ENCODE peak calls at places on chromosomes 2 and 18, in ten cellular contexts. C is type B pancreatic cell, H is body of pancreas, Z is ovary, I is AG10803, A is spleen, D is PC-9, K is sigmoid colon, S is A549, Y is GM12864. N is an unnamed sample.

GRCh38 chr2:14451312-14451711 is 181.2 kb upstream of the LRATD1 start:
- DNase-seq in A (no peak), Y (no peak), Z (no peak), I (peak; percentile 3), K (no peak), S (no peak), C (no peak), H (no peak), D (no peak), N (no peak)

GRCh38 chr2:69843993-69844392 is 14.5 kb downstream of the GMCL1 start:
- DNase-seq in A (no peak), K (no peak), I (no peak), Z (no peak), S (no peak), Y (no peak), D (peak; percentile 63), C (no peak), H (no peak), N (no peak)

GRCh38 chr18:37588289-37588688 is 22.7 kb upstream of the CELF4 start:
- DNase-seq in S (no peak), D (no peak), H (no peak), K (no peak), C (no peak), Z (no peak), I (no peak), A (no peak), Y (no peak), N (no peak)

GRCh38 chr18:54222922-54223567 is 1.4 kb downstream of the MBD2 start:
- DNase-seq in D (no peak), A (no peak), Y (no peak), C (no peak), H (no peak), I (no peak), Z (no peak), S (no peak), K (no peak), N (no peak)

GRCh38 chr18:59821983-59822382 is 77.8 kb upstream of the PMAIP1 start:
- DNase-seq in K (no peak), Z (no peak), Y (no peak), S (no peak), D (no peak), A (no peak), H (no peak), I (peak; percentile 88), C (no peak), N (no peak)

GRCh38 chr18:47683774-47684173 is 246.7 kb downstream of the SMAD2 start:
- DNase-seq in D (no peak), S (no peak), I (no peak), Z (no peak), K (no peak), C (no peak), H (no peak), Y (no peak), A (no peak), N (no peak)

GRCh38 chr2:140975237-140975636 is 1155.6 kb downstream of the LRP1B start:
- DNase-seq in I (peak; percentile 6), K (no peak), A (no peak), S (no peak), C (no peak), H (no peak), Y (no peak), D (no peak), Z (no peak), N (no peak)

GRCh38 chr2:226664140-226664539 is 135.5 kb downstream of the IRS1 start:
- DNase-seq in D (no peak), Y (no peak), I (no peak), A (peak; percentile 68), H (peak; percentile 76), C (no peak), Z (no peak), K (no peak), S (no peak), N (no peak)

GRCh38 chr2:238528953-238529781 is 102.4 kb downstream of the ASB1 start:
- DNase-seq in K (no peak), A (peak; percentile 25), Z (no peak), C (no peak), I (peak; percentile 66), H (peak; percentile 31), S (peak; percentile 66), D (peak; percentile 70), Y (no peak), N (no peak)

GRCh38 chr2:1503471-1504310 is 90.4 kb downstream of the TPO start:
- DNase-seq in S (no peak), K (peak; percentile 55), Z (no peak), D (no peak), I (no peak), A (peak; percentile 77), Y (no peak), H (no peak), C (no peak), N (no peak)

GRCh38 chr2:106961328-106961727 is 75.4 kb upstream of the ST6GAL2 start:
- DNase-seq in S (no peak), I (no peak), D (no peak), H (no peak), A (no peak), Y (no peak), Z (no peak), K (no peak), C (no peak), N (no peak)

GRCh38 chr2:20186855-20187187 is 38.1 kb downstream of the SDC1 start:
- DNase-seq in Y (no peak), K (no peak), D (no peak), A (no peak), H (no peak), S (no peak), C (no peak), I (no peak), Z (no peak), N (no peak)

GRCh38 chr2:240024766-240025165 is 376 bp downstream of the NDUFA10 start:
- DNase-seq in D (no peak), Y (no peak), C (no peak), K (no peak), Z (no peak), A (no peak), H (no peak), I (no peak), S (peak; percentile 24), N (no peak)

GRCh38 chr2:18373081-18373480 is 187.4 kb downstream of the RDH14 start:
- DNase-seq in A (no peak), I (no peak), H (no peak), Z (no peak), C (no peak), S (no peak), D (no peak), K (no peak), Y (no peak), N (no peak)

GRCh38 chr2:193988784-193989183 is 1668.2 kb upstream of the SLC39A10 start:
- DNase-seq in D (no peak), C (no peak), Y (no peak), S (no peak), A (no peak), H (no peak), I (no peak), K (no peak), Z (no peak), N (no peak)

DNA sequence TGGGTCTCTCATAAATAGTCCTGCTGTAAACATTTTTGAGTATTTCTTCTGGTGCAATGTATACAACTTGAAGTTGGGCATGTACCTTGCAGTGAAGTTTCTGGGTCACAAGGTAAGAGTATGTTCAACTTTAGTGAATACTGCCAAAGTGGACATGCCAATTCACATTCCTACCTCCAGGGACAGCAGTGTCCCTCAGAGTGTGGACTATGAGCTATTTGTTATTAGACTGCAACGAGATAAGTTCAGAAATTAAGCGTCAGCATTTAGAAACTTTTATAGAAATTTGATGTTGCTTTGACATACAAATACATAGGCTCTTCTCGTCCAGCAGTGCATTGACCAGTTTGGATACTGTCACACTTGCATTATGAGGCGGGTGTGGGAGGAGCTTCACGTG is 7.2 kb upstream of the ACKR3 start:
- DNase-seq in K (no peak), I (no peak), D (no peak), H (peak; percentile 57), Z (no peak), S (peak; percentile 26), Y (no peak), C (no peak), A (no peak), N (no peak)
- TF ChIP-seq CTCF in K (no peak), I (peak; percentile 58), D (peak; percentile 82), H (peak; percentile 91), Z (peak; percentile 47), S (peak; percentile 44), Y (peak; percentile 16), C (peak; percentile 74), A (peak; percentile 17), N (peak; percentile 46)

GRCh38 chr18:13800505-13801259 is 23.3 kb upstream of the MC5R start:
- DNase-seq in H (peak; percentile 59), K (peak; percentile 71), Y (no peak), S (peak; percentile 58), D (no peak), I (peak; percentile 27), C (no peak), Z (no peak), A (peak; percentile 80), N (no peak)
- TF ChIP-seq CTCF in H (peak; percentile 53), K (no peak), Y (peak; percentile 44), S (peak; percentile 63), D (no peak), I (peak; percentile 24), C (peak; percentile 63), Z (no peak), A (no peak), N (peak; percentile 62)

DNA sequence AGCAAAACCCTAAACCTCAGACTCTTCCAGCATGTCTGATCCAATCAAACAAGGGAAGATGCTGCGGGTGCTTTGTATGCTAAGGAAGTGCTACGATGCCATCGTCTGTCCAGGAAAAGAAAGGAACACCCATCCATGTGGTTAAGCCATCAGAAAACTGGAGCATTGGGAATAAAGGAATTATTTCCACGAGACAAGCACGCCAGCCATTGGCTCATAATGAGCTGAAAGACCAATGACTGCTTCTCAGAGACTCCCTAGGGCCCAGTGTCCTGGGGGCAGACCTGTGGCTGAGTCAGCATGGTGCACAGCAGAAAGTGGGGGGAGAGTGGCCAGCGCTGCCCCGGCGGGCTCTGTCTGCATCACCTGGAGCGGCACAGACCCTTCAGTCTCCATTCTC is 66.0 kb upstream of the AFF3 start:
- DNase-seq in I (peak; percentile 71), Y (no peak), H (no peak), C (no peak), D (no peak), Z (no peak), A (no peak), S (no peak), K (no peak), N (no peak)
- TF ChIP-seq CTCF in I (peak; percentile 62), Y (no peak), H (no peak), C (no peak), D (no peak), Z (no peak), A (no peak), S (no peak), K (no peak), N (no peak)

DNA sequence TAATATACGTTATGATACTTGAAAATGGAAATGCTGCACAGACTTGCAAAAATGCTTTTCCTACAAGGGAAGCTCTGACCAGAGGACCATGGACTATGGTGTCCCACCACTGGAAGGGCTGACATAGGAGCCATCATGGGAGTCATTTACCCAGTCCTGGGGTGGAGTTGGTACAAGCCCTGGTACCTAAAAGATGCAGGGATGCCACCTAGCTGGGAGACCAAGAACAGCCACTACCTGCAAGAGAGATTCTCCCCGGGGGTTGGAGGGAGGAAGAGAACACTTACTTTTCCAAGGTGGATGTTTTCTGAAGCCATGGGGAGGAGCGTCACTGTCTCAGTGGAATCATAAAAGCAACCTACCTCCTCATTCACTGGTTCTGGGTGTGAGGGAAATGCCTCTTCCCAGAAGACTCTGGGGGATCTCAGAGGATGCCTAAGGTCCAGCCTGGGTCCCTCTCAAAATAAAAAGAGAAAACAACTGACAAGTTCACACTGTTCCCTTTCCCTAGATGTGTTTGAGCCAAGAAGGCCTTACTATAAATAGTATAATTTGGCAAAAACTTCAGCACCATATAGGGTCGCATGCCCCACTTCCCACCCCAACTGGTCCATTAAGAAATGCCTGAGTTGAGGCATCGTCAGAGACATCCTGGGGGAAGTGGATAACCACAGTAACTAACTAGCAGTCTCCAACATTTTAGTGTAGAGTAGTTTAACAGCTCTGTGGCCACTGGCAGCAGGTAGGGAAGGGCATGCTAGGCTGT is 39.9 kb downstream of the REEP1 start:
- DNase-seq in I (no peak), K (peak; percentile 77), D (no peak), Z (no peak), H (no peak), S (no peak), C (no peak), A (no peak), Y (no peak), N (no peak)
- TF ChIP-seq CTCF in I (no peak), K (no peak), D (no peak), Z (no peak), H (peak; percentile 17), S (peak; percentile 6), C (no peak), A (no peak), Y (peak; percentile 59), N (peak; percentile 17)

N was measured in D721Med.